ENCODE peak calls at places on chromosomes 1 and 21, in four cellular contexts. G is stimulated activated CD8-positive, alpha-beta memory T cell treated with anti-CD3 and anti-CD28 coated beads, Interleukin-2, amount 100 ng/mL, for 1 hour; M is ascending aorta; B is immature natural killer cell. N is an unnamed sample.

GRCh38 chr1:72932025-72932424 is 649.7 kb upstream of the NEGR1 start:
- DNase-seq in G (no peak), M (no peak), B (no peak), N (no peak)

GRCh38 chr1:21659924-21660326 is 9.2 kb downstream of the RAP1GAP start:
- DNase-seq in G (no peak), M (no peak), B (no peak), N (no peak)

GRCh38 chr1:162708286-162708685 is 76.0 kb downstream of the DDR2 start:
- DNase-seq in G (no peak), M (no peak), B (no peak), N (no peak)

GRCh38 chr1:218718216-218718615 is 373.1 kb downstream of the TGFB2 start:
- DNase-seq in G (no peak), M (no peak), B (no peak), N (no peak)

GRCh38 chr1:31672988-31673387 is 28.3 kb upstream of the PEF1 start:
- DNase-seq in G (no peak), M (no peak), B (no peak), N (no peak)

GRCh38 chr1:28354121-28354520 is 15.4 kb upstream of the PHACTR4 start:
- DNase-seq in G (no peak), M (no peak), B (no peak), N (no peak)

GRCh38 chr1:17012775-17013501 is 1.2 kb upstream of the ATP13A2 start:
- DNase-seq in G (no peak), M (no peak), B (no peak), N (peak)

GRCh38 chr1:47334765-47335435 is 1.3 kb downstream of the CMPK1 start:
- DNase-seq in G (no peak), M (no peak), B (no peak), N (no peak)

GRCh38 chr21:34075760-34076159 is 2.4 kb downstream of the MRPS6 start:
- DNase-seq in G (no peak), M (no peak), B (no peak), N (no peak)

GRCh38 chr1:21244986-21245687 is 45.1 kb downstream of the ECE1 start:
- DNase-seq in G (no peak), M (no peak), B (no peak), N (peak)

GRCh38 chr1:14095001-14095400 is 395.0 kb downstream of the PRDM2 start:
- DNase-seq in G (no peak), M (no peak), B (no peak), N (no peak)

GRCh38 chr1:1058921-1059493 is 15.1 kb downstream of the RNF223 start:
- DNase-seq in G (no peak), M (no peak), B (peak), N (peak)

GRCh38 chr1:66022904-66023620 is 230.4 kb downstream of the PDE4B start:
- DNase-seq in G (no peak), M (no peak), B (no peak), N (peak)

GRCh38 chr1:115454835-115455511 is 116.9 kb upstream of the NGF start:
- DNase-seq in G (no peak), M (no peak), B (no peak), N (no peak)

GRCh38 chr1:61441723-61442262 is 283.1 kb downstream of the TM2D1 start:
- DNase-seq in G (no peak), M (no peak), B (no peak), N (no peak)

GRCh38 chr1:102699524-102699923 is 408.8 kb downstream of the COL11A1 start:
- DNase-seq in G (no peak), M (no peak), B (no peak), N (no peak)